ENCODE peak calls at places on chromosomes 2 and 18, in eight cellular contexts. D, K, H, X, P, T, Q and N are unnamed samples.
A peak's percentile ranks its signal among the peaks of the same experiment; 100 is the strongest.

GRCh38 chr2:181955010-181955409 is 30.6 kb upstream of the PPP1R1C start:
- DNase-seq in K (no peak), Q (peak; percentile 57), T (no peak), H (peak; percentile 33), X (peak; percentile 38), D (no peak), P (no peak), N (no peak)

GRCh38 chr2:28958689-28959088 is 22.4 kb upstream of the TOGARAM2 start:
- DNase-seq in T (peak; percentile 58), X (peak; percentile 81), D (peak; percentile 70), Q (peak; percentile 85), H (peak; percentile 50), K (peak; percentile 55), P (peak; percentile 64), N (no peak)

GRCh38 chr2:217835931-217836881 is 166.6 kb downstream of the TNS1 start:
- DNase-seq in T (no peak), K (peak; percentile 33), P (no peak), H (peak; percentile 76), Q (peak; percentile 99), D (no peak), X (peak; percentile 78), N (no peak)

GRCh38 chr2:173271825-173272224 is 82.8 kb upstream of the CDCA7 start:
- DNase-seq in T (no peak), X (no peak), D (no peak), P (no peak), Q (peak; percentile 41), K (no peak), H (no peak), N (no peak)

GRCh38 chr18:4107049-4107459 is 348.1 kb downstream of the DLGAP1 start:
- DNase-seq in D (no peak), K (no peak), P (no peak), H (no peak), T (no peak), X (peak; percentile 39), Q (no peak), N (no peak)

GRCh38 chr2:181106789-181107418 is 126.5 kb downstream of the UBE2E3 start:
- DNase-seq in D (no peak), K (no peak), X (peak; percentile 95), H (peak; percentile 68), Q (peak; percentile 85), P (no peak), T (no peak), N (no peak)

GRCh38 chr18:5287854-5288253 is 7.7 kb downstream of the ZBTB14 start:
- DNase-seq in X (no peak), D (no peak), Q (no peak), K (no peak), H (no peak), T (no peak), P (no peak), N (no peak)

GRCh38 chr2:12486205-12487118 is 230.3 kb upstream of the TRIB2 start:
- DNase-seq in H (no peak), D (peak; percentile 29), K (no peak), P (no peak), X (peak; percentile 55), Q (no peak), T (no peak), N (no peak)

GRCh38 chr18:2889761-2890192 is 43.0 kb downstream of the EMILIN2 start:
- DNase-seq in D (peak; percentile 33), X (peak; percentile 27), K (no peak), T (no peak), H (no peak), Q (peak; percentile 44), P (no peak), N (no peak)

GRCh38 chr2:178484245-178485041 is 4.2 kb downstream of the PLEKHA3 start:
- DNase-seq in P (peak; percentile 10), Q (peak; percentile 44), H (no peak), K (no peak), T (no peak), D (no peak), X (peak; percentile 38), N (no peak)

GRCh38 chr2:75592028-75592427 is 31.3 kb upstream of the EVA1A start:
- DNase-seq in Q (peak; percentile 32), H (no peak), D (peak; percentile 41), P (no peak), T (no peak), X (no peak), K (no peak), N (no peak)

GRCh38 chr2:226478121-226478809 is 321.4 kb downstream of the IRS1 start:
- DNase-seq in H (peak; percentile 82), K (no peak), D (peak; percentile 89), P (no peak), Q (peak; percentile 89), X (peak; percentile 96), T (no peak), N (no peak)

GRCh38 chr2:167052825-167053224 is 164.5 kb downstream of the XIRP2 start:
- DNase-seq in Q (peak; percentile 30), X (peak; percentile 69), K (no peak), D (no peak), T (no peak), P (no peak), H (peak; percentile 45), N (no peak)

GRCh38 chr2:74137651-74138050 is 10.1 kb downstream of the BOLA3 start:
- DNase-seq in D (no peak), P (no peak), X (no peak), K (no peak), H (no peak), T (no peak), Q (no peak), N (no peak)

GRCh38 chr2:38394903-38395341 is 17.8 kb upstream of the ATL2 start:
- DNase-seq in T (no peak), H (no peak), Q (no peak), P (no peak), X (peak; percentile 68), D (no peak), K (no peak), N (no peak)

GRCh38 chr2:181165199-181165868 is 184.9 kb downstream of the UBE2E3 start:
- DNase-seq in D (no peak), Q (no peak), T (no peak), K (no peak), H (no peak), X (no peak), P (no peak), N (no peak)

GRCh38 chr2:217412721-217413120 is 552.9 kb upstream of the TNP1 start:
- DNase-seq in D (no peak), P (no peak), Q (peak; percentile 61), K (no peak), X (no peak), T (no peak), H (no peak), N (no peak)

GRCh38 chr2:140861666-140862065 is 1269.2 kb downstream of the LRP1B start:
- DNase-seq in K (no peak), D (no peak), Q (no peak), X (no peak), T (no peak), P (no peak), H (no peak), N (no peak)

GRCh38 chr2:140869107-140869506 is 1261.7 kb downstream of the LRP1B start:
- DNase-seq in T (no peak), D (no peak), X (no peak), K (no peak), Q (no peak), P (no peak), H (no peak), N (no peak)

GRCh38 chr2:140865851-140866250 is 1265.0 kb downstream of the LRP1B start:
- DNase-seq in X (no peak), P (no peak), D (no peak), K (no peak), T (no peak), H (no peak), Q (no peak), N (no peak)

GRCh38 chr2:140863713-140864112 is 1267.1 kb downstream of the LRP1B start:
- DNase-seq in X (peak; percentile 74), H (peak; percentile 29), P (peak; percentile 9), D (peak; percentile 51), K (no peak), Q (peak; percentile 90), T (no peak), N (no peak)
- TF ChIP-seq CTCF in X (peak; percentile 58), H (peak; percentile 58), P (no peak), D (peak; percentile 81), K (peak; percentile 78), Q (peak; percentile 72), T (no peak), N (peak; percentile 36)

GRCh38 chr2:80969900-80970299 is 665.3 kb upstream of the LRRTM1 start:
- DNase-seq in K (no peak), H (no peak), P (no peak), Q (no peak), T (no peak), D (no peak), X (no peak), N (no peak)

GRCh38 chr2:80968450-80968849 is 663.9 kb upstream of the LRRTM1 start:
- DNase-seq in P (no peak), H (no peak), X (no peak), K (no peak), T (no peak), D (no peak), Q (no peak), N (no peak)
- TF ChIP-seq CTCF in P (no peak), H (no peak), X (no peak), K (no peak), T (peak; percentile 33), D (no peak), Q (no peak), N (no peak)

GRCh38 chr2:40820319-40820718 is 368.4 kb upstream of the SLC8A1 start:
- DNase-seq in D (no peak), X (peak; percentile 9), H (no peak), P (no peak), Q (no peak), T (no peak), K (no peak), N (no peak)
- TF ChIP-seq CTCF in D (no peak), X (peak; percentile 19), H (no peak), P (no peak), Q (no peak), T (no peak), K (peak; percentile 22), N (no peak)

GRCh38 chr2:172105715-172106124 is 3.0 kb upstream of the DLX2 start:
- DNase-seq in Q (no peak), D (no peak), P (peak; percentile 10), K (no peak), X (no peak), T (no peak), H (no peak), N (no peak)
- TF ChIP-seq CTCF in Q (no peak), D (no peak), P (no peak), K (no peak), X (no peak), T (no peak), H (no peak), N (no peak)

GRCh38 chr18:54222922-54223567 is 1.4 kb downstream of the MBD2 start:
- DNase-seq in T (no peak), Q (no peak), X (no peak), P (no peak), K (no peak), H (no peak), D (peak; percentile 25), N (no peak)
- TF ChIP-seq CTCF in T (no peak), Q (peak; percentile 23), X (no peak), P (no peak), K (no peak), H (no peak), D (peak; percentile 52), N (peak; percentile 56)

GRCh38 chr2:240974771-240975572 is 23.4 kb upstream of the SNED1 start:
- DNase-seq in P (no peak), D (no peak), T (no peak), X (no peak), K (no peak), Q (no peak), H (no peak), N (no peak)
- TF ChIP-seq CTCF in P (no peak), D (no peak), T (no peak), X (no peak), K (no peak), Q (no peak), H (no peak), N (no peak)

GRCh38 chr2:155256803-155257202 is 558.3 kb downstream of the KCNJ3 start:
- DNase-seq in Q (no peak), P (no peak), K (no peak), D (peak; percentile 78), T (peak; percentile 56), H (no peak), X (no peak), N (no peak)
- TF ChIP-seq CTCF in Q (no peak), P (no peak), K (no peak), D (peak; percentile 61), T (no peak), H (no peak), X (no peak), N (no peak)